ENCODE peak calls at places on chromosome 9, in five cellular contexts. S is thoracic aorta, C is LNCaP clone FGC, X is left lung, V is fibroblast of mammary gland. N is an unnamed sample.

GRCh38 chr9:38309324-38310195 is 82.9 kb upstream of the ALDH1B1 start:
- DNase-seq in S (no peak), C (no peak), V (peak), X (no peak), N (peak)

GRCh38 chr9:73152445-73152844 is 780 bp downstream of the ANXA1 start:
- DNase-seq in V (peak), C (no peak), S (no peak), X (no peak), N (no peak)

GRCh38 chr9:133601746-133602145 is 7.4 kb downstream of the FAM163B start:
- DNase-seq in V (no peak), C (no peak), X (peak), S (no peak), N (no peak)

GRCh38 chr9:107016383-107016782 is 153.4 kb downstream of the ZNF462 start:
- DNase-seq in X (no peak), S (no peak), V (no peak), C (no peak), N (no peak)

GRCh38 chr9:132609829-132610228 is 27.4 kb downstream of the BARHL1 start:
- DNase-seq in C (no peak), X (no peak), V (peak), S (no peak), N (peak)

GRCh38 chr9:5569357-5569756 is 59.0 kb downstream of the PDCD1LG2 start:
- DNase-seq in S (no peak), X (no peak), V (no peak), C (no peak), N (no peak)

GRCh38 chr9:91425270-91425669 is 1.6 kb upstream of the NFIL3 start:
- DNase-seq in X (no peak), S (no peak), V (peak), C (no peak), N (no peak)

GRCh38 chr9:118595719-118596305 is 773.4 kb downstream of the BRINP1 start:
- DNase-seq in S (no peak), C (no peak), X (no peak), V (peak), N (peak)

GRCh38 chr9:75995066-75995465 is 104.6 kb downstream of the PCSK5 start:
- DNase-seq in C (no peak), S (no peak), X (no peak), V (no peak), N (no peak)

GRCh38 chr9:137613259-137613658 is 5.5 kb upstream of the EHMT1 start:
- DNase-seq in S (no peak), X (peak), C (no peak), V (no peak), N (no peak)

DNA sequence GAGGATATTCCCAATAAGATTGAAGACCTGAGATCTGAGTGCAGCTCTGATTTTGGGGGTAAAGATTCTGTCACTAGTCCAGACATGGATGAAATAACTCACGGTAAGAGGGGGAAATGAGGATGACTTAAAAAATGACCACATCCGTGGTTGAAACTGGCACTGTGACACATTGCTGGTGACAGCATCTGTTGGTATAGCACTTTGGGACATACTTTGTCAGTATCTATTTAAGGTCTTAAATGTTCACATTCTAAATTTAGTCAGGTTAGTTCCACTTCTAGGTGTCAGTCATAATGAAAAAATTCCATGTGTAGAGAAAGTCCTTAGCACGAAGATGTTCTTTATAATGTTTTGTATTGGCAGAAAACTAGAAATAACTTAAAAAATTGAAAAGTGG is 70.9 kb downstream of the GAPVD1 start:
- DNase-seq in C (no peak), X (no peak), V (no peak), S (no peak), N (no peak)
- TF ChIP-seq CTCF in C (no peak), X (no peak), V (no peak), S (no peak), N (no peak)

GRCh38 chr9:23779220-23779619 is 46.8 kb downstream of the ELAVL2 start:
- DNase-seq in X (no peak), V (no peak), C (no peak), S (no peak), N (no peak)

GRCh38 chr9:23784962-23785361 is 41.1 kb downstream of the ELAVL2 start:
- DNase-seq in S (no peak), V (no peak), X (no peak), C (no peak), N (no peak)

GRCh38 chr9:23781111-23781510 is 44.9 kb downstream of the ELAVL2 start:
- DNase-seq in C (no peak), X (no peak), S (no peak), V (no peak), N (no peak)

GRCh38 chr9:23783509-23783908 is 42.5 kb downstream of the ELAVL2 start:
- DNase-seq in V (no peak), S (no peak), C (no peak), X (no peak), N (no peak)
- H3K4me3 ChIP-seq in V (no peak), S (no peak), C (no peak), X (no peak), N (no peak)

DNA sequence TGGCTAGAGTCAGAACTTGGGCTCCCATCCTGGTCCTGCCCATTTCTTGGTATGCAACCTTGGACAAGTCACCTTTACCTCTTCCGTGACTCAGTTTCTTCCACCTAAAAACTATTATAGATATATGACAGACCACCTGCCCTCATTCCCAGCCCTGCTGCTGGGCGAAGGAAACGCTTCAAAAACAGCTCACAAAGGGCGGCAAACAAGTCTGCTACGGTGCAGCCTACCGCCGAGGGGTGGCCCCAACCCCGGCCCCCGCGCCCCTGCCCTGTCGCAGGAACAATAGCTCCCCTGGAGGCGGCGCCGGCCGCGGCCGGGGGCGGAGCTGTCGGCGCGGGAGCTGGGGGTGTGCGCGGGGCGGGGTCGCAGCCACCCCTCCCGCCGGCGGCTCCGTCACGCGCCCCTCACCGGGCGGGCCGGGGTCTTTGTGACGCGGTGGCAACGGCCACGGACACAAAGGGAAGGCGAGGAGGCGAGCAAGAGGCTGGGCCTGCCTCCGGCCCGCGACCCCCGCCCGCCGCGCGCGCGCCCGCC is at the start of gene TMEFF1:
- DNase-seq in V (no peak), X (peak), C (no peak), S (no peak), N (no peak)
- TF ChIP-seq CTCF in V (no peak), X (no peak), C (no peak), S (no peak), N (peak)

GRCh38 chr9:70405808-70406445 is 8.5 kb downstream of the KLF9 start:
- DNase-seq in X (no peak), C (no peak), S (no peak), V (no peak), N (no peak)
- H3K4me3 ChIP-seq in X (no peak), C (no peak), S (peak), V (no peak), N (no peak)

DNA sequence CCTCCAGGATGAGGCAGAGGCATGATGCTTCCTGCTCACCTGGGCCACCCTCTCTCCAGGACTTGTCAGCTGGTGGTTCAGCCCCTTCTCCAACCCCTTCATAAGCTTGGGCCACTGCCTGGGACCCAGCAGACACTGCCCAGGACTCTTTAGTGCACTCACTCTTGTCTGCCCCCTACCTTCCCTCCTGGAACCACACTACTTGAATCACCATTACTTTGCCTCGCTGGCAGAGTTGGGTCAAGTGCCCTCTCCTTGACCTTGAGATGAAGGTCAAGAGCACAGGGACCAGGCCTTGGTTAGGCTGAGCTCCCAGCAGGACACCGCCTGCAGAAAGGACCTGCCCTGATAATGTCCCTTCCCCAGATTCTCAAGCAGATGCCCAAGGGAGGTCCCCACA is 8.5 kb upstream of the ENDOG start:
- DNase-seq in C (no peak), X (no peak), S (no peak), V (no peak), N (no peak)
- TF ChIP-seq CTCF in C (no peak), X (no peak), S (no peak), V (no peak), N (no peak)

N was measured in retinal pigment epithelial cell.